ENCODE peak calls at places on chromosomes 13 and 19, in eight cellular contexts. D is CD14-positive monocyte, O is Calu3, P is cardiac muscle cell, C is esophagus squamous epithelium, X is fibroblast of villous mesenchyme, L is H9, F is nephron progenitor cell. S is an unnamed sample.

GRCh38 chr13:110583178-110583865 is 21.8 kb upstream of the RAB20 start:
- DNase-seq in P (no peak), F (no peak), L (peak), D (no peak), C (no peak), O (no peak), X (no peak), S (no peak)

GRCh38 chr13:33934936-33935510 is 117.1 kb downstream of the RFC3 start:
- DNase-seq in C (no peak), O (no peak), D (no peak), X (no peak), P (no peak), L (no peak), F (no peak), S (no peak)

GRCh38 chr19:7109678-7110289 is 40.3 kb downstream of the ZNF557 start:
- DNase-seq in P (peak), F (no peak), L (peak), C (no peak), O (no peak), D (no peak), X (peak), S (no peak)

GRCh38 chr13:101218484-101218883 is 197.8 kb downstream of the NALCN start:
- DNase-seq in X (no peak), P (no peak), C (no peak), D (no peak), O (no peak), L (no peak), F (no peak), S (no peak)

GRCh38 chr13:31408927-31409326 is 209.2 kb downstream of the B3GLCT start:
- DNase-seq in P (no peak), C (no peak), X (no peak), O (no peak), D (no peak), F (no peak), L (no peak), S (no peak)

GRCh38 chr19:18903146-18904056 is 7.4 kb upstream of the CERS1 start:
- DNase-seq in X (no peak), P (no peak), C (no peak), D (peak), O (no peak), L (no peak), F (no peak), S (no peak)

GRCh38 chr19:4390017-4390861 is 10.1 kb downstream of the SH3GL1 start:
- DNase-seq in L (peak), C (no peak), X (peak), F (peak), O (no peak), D (no peak), P (peak), S (peak)

GRCh38 chr13:69912576-69913074 is 195.0 kb upstream of the ATXN8OS start:
- DNase-seq in D (no peak), X (no peak), C (no peak), F (no peak), P (no peak), L (no peak), O (no peak), S (no peak)

GRCh38 chr19:53875602-53876340 is 6.2 kb upstream of the PRKCG start:
- DNase-seq in X (no peak), P (no peak), C (no peak), L (no peak), F (no peak), D (no peak), O (no peak), S (no peak)

GRCh38 chr19:9610484-9611113 is 10.4 kb downstream of the ZNF561 start:
- DNase-seq in O (no peak), C (no peak), F (no peak), P (no peak), L (no peak), D (no peak), X (no peak), S (no peak)

GRCh38 chr13:110629735-110630134 is 14.4 kb downstream of the NAXD start:
- DNase-seq in O (no peak), P (no peak), L (no peak), F (no peak), C (no peak), D (no peak), X (peak), S (no peak)

GRCh38 chr13:112065867-112066623 is 904 bp upstream of the SOX1 start:
- DNase-seq in O (no peak), F (no peak), X (no peak), C (no peak), L (peak), P (no peak), D (no peak), S (no peak)

GRCh38 chr19:53068834-53069233 is 24.3 kb downstream of the ERVV-2 start:
- DNase-seq in F (no peak), O (no peak), L (no peak), D (no peak), X (no peak), P (no peak), C (no peak), S (no peak)

GRCh38 chr13:106570354-106570822 is 2.5 kb upstream of the ARGLU1 start:
- DNase-seq in O (peak), L (peak), C (peak), F (peak), X (peak), D (no peak), P (peak), S (peak)

GRCh38 chr19:49447485-49448431 is 3.9 kb downstream of the PIH1D1 start:
- DNase-seq in O (peak), C (no peak), X (peak), F (peak), D (no peak), P (peak), L (peak), S (no peak)

DNA sequence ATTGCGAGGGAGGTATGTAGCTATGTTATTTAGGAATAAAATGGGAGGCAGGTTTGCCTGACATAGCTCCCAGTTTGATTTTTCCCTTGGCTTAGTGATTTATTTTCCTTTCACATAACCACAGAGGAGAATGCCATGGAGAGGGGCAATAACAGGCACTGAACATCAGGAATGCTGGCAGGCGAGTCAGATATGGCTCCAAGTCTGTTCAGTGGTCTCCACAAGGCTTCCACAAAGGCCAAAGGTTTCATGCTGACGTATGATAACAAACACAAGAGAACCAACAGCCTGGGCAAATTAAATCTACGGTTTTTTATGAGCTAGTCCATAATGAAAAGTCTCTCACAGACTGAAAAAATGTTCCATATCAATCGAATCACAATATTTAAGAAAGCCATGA is 66.7 kb downstream of the SUCLA2 start:
- DNase-seq in P (no peak), F (no peak), C (no peak), O (no peak), D (no peak), L (no peak), X (peak), S (no peak)
- TF ChIP-seq CTCF in P (no peak), F (no peak), C (no peak), O (no peak), D (no peak), L (no peak), X (no peak), S (no peak)

GRCh38 chr19:12840091-12841079 is 2.1 kb downstream of the MAST1 start:
- DNase-seq in P (peak), C (no peak), X (peak), F (peak), D (no peak), L (peak), O (peak), S (peak)
- TF ChIP-seq CTCF in P (no peak), C (no peak), X (no peak), F (no peak), D (no peak), L (no peak), O (no peak), S (no peak)

DNA sequence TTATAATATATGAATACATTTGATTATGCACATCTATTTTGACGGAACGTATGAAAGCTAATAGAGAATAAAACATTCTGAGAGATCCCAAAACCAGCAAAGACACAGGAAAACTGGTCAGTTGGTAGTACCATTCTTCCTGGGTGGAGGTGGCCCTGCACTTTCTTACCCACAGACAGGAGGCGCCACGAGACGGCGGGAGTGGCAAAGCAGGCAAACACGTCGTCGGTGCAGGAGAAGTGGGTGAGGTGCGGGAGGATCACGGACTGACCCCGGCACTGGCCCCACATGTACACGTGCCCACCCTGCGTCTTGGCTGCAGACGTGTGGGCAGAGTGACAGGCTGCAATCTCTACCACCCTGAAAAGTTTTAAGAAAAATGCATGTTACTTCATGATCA is 36.1 kb downstream of the RCBTB1 start:
- DNase-seq in O (no peak), F (no peak), L (peak), C (no peak), X (no peak), P (no peak), D (no peak), S (no peak)
- TF ChIP-seq CTCF in O (no peak), F (no peak), L (peak), C (no peak), X (peak), P (no peak), D (no peak), S (no peak)

DNA sequence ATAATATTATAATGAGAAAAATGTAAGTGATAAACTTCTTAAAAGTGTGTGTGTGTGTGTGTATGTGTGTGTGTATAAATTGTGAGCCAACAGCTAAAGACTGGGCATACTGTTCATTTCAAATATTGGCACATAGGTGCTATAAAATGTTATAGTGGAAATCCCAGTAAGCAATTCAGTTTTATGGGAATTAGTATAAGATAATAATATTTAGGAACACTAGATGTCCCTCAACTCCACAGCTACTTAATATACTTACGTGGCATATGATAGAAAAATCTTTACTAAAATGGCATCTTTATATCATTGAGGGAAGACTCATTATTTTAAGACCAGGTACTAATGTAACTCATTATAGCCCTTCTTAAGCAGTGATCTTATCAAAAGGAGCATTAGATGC is 266.3 kb downstream of the MAB21L1 start:
- DNase-seq in P (peak), D (no peak), C (no peak), X (peak), F (no peak), O (no peak), L (no peak), S (no peak)
- TF ChIP-seq CTCF in P (no peak), D (no peak), C (no peak), X (no peak), F (no peak), O (no peak), L (no peak), S (no peak)

GRCh38 chr13:29594310-29594709 is 1.2 kb downstream of the SLC7A1 start:
- DNase-seq in D (no peak), F (peak), X (peak), P (peak), L (no peak), O (peak), C (no peak), S (peak)

GRCh38 chr13:29596064-29596418 is 553 bp upstream of the SLC7A1 start:
- DNase-seq in F (no peak), X (no peak), C (no peak), P (no peak), D (no peak), O (no peak), L (no peak), S (no peak)

GRCh38 chr13:29597246-29597645 is 1.8 kb upstream of the SLC7A1 start:
- DNase-seq in D (no peak), F (no peak), L (no peak), X (no peak), P (no peak), O (no peak), C (no peak), S (no peak)

GRCh38 chr13:29594710-29595379 is 643 bp downstream of the SLC7A1 start:
- DNase-seq in F (peak), X (peak), P (peak), D (peak), L (no peak), C (no peak), O (peak), S (peak)

GRCh38 chr13:29595380-29596063 is at the start of gene SLC7A1:
- DNase-seq in D (peak), O (peak), C (peak), L (peak), F (peak), P (peak), X (peak), S (peak)
- TF ChIP-seq CTCF in D (no peak), O (no peak), C (no peak), L (no peak), F (no peak), P (no peak), X (peak), S (no peak)